ENCODE peak calls at places on chromosome 6, in ten cellular contexts. A is CD4-positive, alpha-beta memory T cell; D is CD4-positive, CD25-positive, alpha-beta regulatory T cell; V is uterus; Y is naive thymus-derived CD4-positive, alpha-beta T cell; S is psoas muscle; X is DND-41; K is prostate gland; P is stomach; G is heart left ventricle. Q is an unnamed sample.

GRCh38 chr6:73923899-73924485 is 228.0 kb downstream of the CD109 start:
- DNase-seq in G (peak; percentile 46), A (no peak), S (no peak), D (no peak), Y (no peak), P (no peak), X (no peak), V (no peak), K (no peak), Q (no peak)

GRCh38 chr6:80605165-80605989 is 498.9 kb downstream of the BCKDHB start:
- DNase-seq in K (no peak), S (no peak), Y (no peak), G (no peak), A (peak; percentile 1), D (peak; percentile 6), P (no peak), X (no peak), V (no peak), Q (no peak)

GRCh38 chr6:54248994-54249393 is 59.2 kb upstream of the TINAG start:
- DNase-seq in K (no peak), Y (no peak), A (no peak), G (no peak), D (no peak), S (no peak), P (no peak), X (no peak), V (no peak), Q (no peak)

GRCh38 chr6:152636675-152637421 is at the start of gene SYNE1:
- DNase-seq in K (peak; percentile 8), V (peak; percentile 44), A (no peak), G (peak; percentile 41), D (no peak), Y (no peak), S (peak; percentile 59), P (peak; percentile 57), X (no peak), Q (peak; percentile 53)

GRCh38 chr6:169454872-169455204 is 201.2 kb upstream of the THBS2 start:
- DNase-seq in V (no peak), A (no peak), Y (no peak), X (no peak), D (no peak), G (no peak), K (no peak), S (no peak), P (no peak), Q (no peak)

GRCh38 chr6:137259349-137259748 is 40.2 kb upstream of the IFNGR1 start:
- DNase-seq in A (no peak), Y (no peak), V (no peak), G (no peak), K (no peak), S (no peak), X (no peak), P (no peak), D (no peak), Q (no peak)

GRCh38 chr6:37693546-37694250 is 4.0 kb downstream of the MDGA1 start:
- DNase-seq in V (no peak), Y (no peak), X (no peak), D (no peak), A (no peak), K (no peak), G (no peak), S (no peak), P (no peak), Q (no peak)

GRCh38 chr6:16649895-16650294 is 111.4 kb downstream of the ATXN1 start:
- DNase-seq in K (no peak), V (no peak), Y (no peak), S (no peak), D (no peak), X (no peak), A (no peak), G (no peak), P (no peak), Q (no peak)

GRCh38 chr6:41200296-41200900 is 551 bp downstream of the TREML2 start:
- DNase-seq in K (no peak), X (peak; percentile 97), S (no peak), Y (peak; percentile 71), G (no peak), P (peak; percentile 34), V (no peak), D (peak; percentile 73), A (peak; percentile 73), Q (peak; percentile 73)

GRCh38 chr6:77228279-77228678 is 235.0 kb downstream of the HTR1B start:
- DNase-seq in D (no peak), G (no peak), X (no peak), S (no peak), P (no peak), K (no peak), V (no peak), Y (no peak), A (no peak), Q (no peak)

DNA sequence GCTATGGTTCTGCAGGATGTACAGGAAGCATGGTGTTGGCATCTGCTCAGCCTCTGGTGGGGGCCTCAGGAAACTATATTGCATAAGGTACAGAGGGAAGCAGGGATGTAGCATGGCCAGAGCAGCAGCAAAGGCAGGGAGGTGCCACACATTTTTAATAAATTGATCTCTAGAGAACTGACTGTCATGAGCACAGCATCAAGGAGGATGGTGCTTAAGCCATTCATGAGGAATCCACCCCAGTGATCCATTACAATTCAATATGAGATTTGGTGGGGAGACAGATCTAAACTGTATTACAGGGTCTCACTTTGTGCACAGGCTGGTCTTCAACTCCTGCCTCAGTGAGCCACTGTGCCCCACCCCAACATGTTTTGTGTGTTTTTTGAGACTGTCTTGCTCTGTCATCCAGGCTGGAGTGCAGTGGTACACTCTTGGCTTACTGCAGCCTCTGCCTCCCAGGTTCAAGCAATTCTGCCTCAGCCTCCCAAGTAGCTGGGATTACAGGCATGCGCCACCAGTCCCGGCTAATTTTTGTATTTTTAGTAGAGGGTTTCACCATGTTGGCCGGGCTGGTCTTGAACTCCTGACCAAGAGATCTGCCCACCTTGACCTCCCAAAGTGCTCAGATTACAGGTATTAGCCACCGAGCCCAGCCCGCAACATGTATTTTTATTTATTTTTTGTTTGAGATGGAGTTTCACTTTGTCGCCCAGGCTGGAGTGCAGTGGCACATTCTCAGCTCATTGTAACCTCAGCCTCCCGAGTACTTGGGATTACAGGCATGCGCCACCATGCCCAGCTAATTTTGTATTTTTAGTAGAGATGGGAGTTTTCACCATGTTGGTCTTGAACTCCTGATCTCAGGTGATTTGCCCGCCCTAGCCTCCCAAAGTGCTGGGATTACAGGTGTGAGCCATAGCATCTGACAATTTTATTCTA is 10.3 kb downstream of the HSPA1B start:
- DNase-seq in G (no peak), X (no peak), S (no peak), P (no peak), V (no peak), A (no peak), Y (no peak), K (no peak), D (no peak), Q (no peak)
- H3K4me1 ChIP-seq in G (peaks cover 34% of the 10 kb centered on the region), X (peaks cover 47% of the 10 kb centered on the region), S (peaks cover 36% of the 10 kb centered on the region), P (peaks cover 61% of the 10 kb centered on the region), V (no peaks in the 10 kb centered on the region), A (peaks cover 46% of the 10 kb centered on the region), Y (peaks cover 34% of the 10 kb centered on the region), K (peaks cover 14% of the 10 kb centered on the region), D (peaks cover 38% of the 10 kb centered on the region), Q (peaks cover 43% of the 10 kb centered on the region)

DNA sequence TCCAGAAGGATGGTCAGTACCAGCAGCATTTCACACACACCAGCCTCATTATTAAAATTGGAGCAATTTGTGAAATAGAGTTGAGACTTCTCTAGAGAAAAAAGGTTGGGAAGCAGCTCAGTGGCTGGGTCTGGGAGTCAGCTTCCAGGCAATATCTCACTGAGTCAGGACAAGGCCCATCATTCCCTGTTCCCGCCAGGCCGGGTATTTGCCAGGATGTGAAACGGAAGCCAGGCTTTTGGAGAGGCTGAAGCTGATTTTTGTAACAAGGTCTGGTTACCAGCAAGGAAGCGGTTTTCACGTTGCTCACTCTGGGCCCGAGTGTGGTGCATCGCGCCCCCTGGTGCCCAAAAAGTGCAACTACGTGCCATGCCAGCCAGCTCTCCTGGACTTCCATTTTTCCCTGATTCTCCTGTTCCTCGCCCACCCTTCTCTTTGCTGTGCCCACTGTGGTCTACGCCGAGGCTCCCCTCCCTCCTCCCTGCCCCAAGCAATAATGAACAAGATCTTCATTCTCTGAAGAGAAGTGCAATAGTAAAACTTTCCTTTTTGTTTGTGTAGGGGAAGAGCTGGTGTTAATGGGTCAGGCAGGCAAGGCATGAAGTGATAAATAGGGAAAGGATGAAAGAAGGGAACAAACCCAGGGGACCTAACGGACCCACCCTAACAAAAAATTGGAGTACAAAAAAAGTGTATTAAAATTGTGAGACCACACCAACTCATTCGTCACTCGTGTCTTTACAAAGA is 67.1 kb downstream of the ZBTB2 start:
- DNase-seq in S (peak; percentile 90), Y (peak; percentile 55), G (peak; percentile 80), V (peak; percentile 93), P (peak; percentile 80), K (peak; percentile 61), X (peak; percentile 70), A (peak; percentile 69), D (peak; percentile 64), Q (peak; percentile 76)
- H3K27me3 ChIP-seq in S (peaks cover 28% of the 10 kb centered on the region), Y (no peaks in the 10 kb centered on the region), G (no peaks in the 10 kb centered on the region), V (no peaks in the 10 kb centered on the region), P (no peaks in the 10 kb centered on the region), K (no peaks in the 10 kb centered on the region), X (peaks cover 6% of the 10 kb centered on the region), A (peaks cover 7% of the 10 kb centered on the region), D (peaks cover 15% of the 10 kb centered on the region), Q (peaks cover 20% of the 10 kb centered on the region)

GRCh38 chr6:163731215-163732013 is 316.9 kb downstream of the QKI start:
- DNase-seq in X (no peak), Y (no peak), G (no peak), P (no peak), K (no peak), D (no peak), V (no peak), S (no peak), A (no peak), Q (peak; percentile 16)
- H3K4me1 ChIP-seq in X (no peaks in the 10 kb centered on the region), Y (no peaks in the 10 kb centered on the region), G (peaks cover 3% of the 10 kb centered on the region), P (no peaks in the 10 kb centered on the region), K (no peaks in the 10 kb centered on the region), D (no peaks in the 10 kb centered on the region), V (no peaks in the 10 kb centered on the region), S (peaks cover 21% of the 10 kb centered on the region), A (no peaks in the 10 kb centered on the region), Q (no peaks in the 10 kb centered on the region)

DNA sequence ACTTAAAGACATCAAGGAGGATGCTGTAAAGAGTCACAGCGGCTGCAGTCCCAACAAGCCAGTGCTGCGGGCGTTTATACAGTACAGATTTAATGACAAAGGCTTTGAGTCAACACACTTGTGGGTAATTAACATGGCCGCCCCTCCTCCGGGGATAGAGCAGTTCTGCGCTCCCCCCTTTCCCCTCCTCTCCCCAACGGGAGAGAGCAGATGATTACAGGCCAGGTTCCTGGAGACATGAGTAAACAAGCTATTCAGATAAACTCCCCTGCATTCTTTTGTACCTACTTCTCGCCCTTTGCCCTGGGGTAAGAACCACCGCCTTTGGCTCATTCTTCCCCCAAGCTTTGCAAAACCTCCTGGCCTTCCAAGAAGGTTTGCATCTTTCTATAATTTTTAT is 23.6 kb upstream of the FABP7 start:
- DNase-seq in V (no peak), S (no peak), P (no peak), G (no peak), X (no peak), Y (no peak), K (no peak), D (no peak), A (no peak), Q (no peak)
- H3K27me3 ChIP-seq in V (no peaks in the 10 kb centered on the region), S (no peaks in the 10 kb centered on the region), P (no peaks in the 10 kb centered on the region), G (no peaks in the 10 kb centered on the region), X (no peaks in the 10 kb centered on the region), Y (no peaks in the 10 kb centered on the region), K (no peaks in the 10 kb centered on the region), D (no peaks in the 10 kb centered on the region), A (no peaks in the 10 kb centered on the region), Q (no peaks in the 10 kb centered on the region)